ENCODE peak calls at places on chromosomes 16 and 17, in eight cellular contexts. Z is GOT3, W is NT2/D1, Q is right lobe of liver, R is NCI-H1105, G is HS-5, M is left colon, D is ACHN. B is an unnamed sample.

GRCh38 chr16:53792161-53792951 is 88.4 kb downstream of the FTO start:
- DNase-seq in G (no peak), Q (no peak), R (no peak), W (no peak), M (no peak), D (peak), Z (no peak), B (no peak)

GRCh38 chr17:79127534-79128135 is 53.0 kb downstream of the ENGASE start:
- DNase-seq in Z (no peak), D (no peak), G (no peak), Q (no peak), W (no peak), M (no peak), R (no peak), B (no peak)

GRCh38 chr17:28760987-28761562 is 17.3 kb downstream of the TRAF4 start:
- DNase-seq in M (peak), G (no peak), Q (peak), Z (no peak), D (no peak), R (no peak), W (no peak), B (peak)

GRCh38 chr16:9128346-9129342 is 37.2 kb downstream of the HAPSTR1 start:
- DNase-seq in R (no peak), D (no peak), G (no peak), M (no peak), Q (no peak), W (no peak), Z (no peak), B (no peak)

GRCh38 chr17:27158390-27158789 is 135.5 kb upstream of the WSB1 start:
- DNase-seq in W (no peak), M (no peak), R (no peak), D (no peak), Z (no peak), Q (peak), G (no peak), B (no peak)

GRCh38 chr16:14077918-14078317 is 6.8 kb downstream of the MRTFB start:
- DNase-seq in D (no peak), Z (no peak), W (no peak), Q (no peak), M (no peak), R (no peak), G (no peak), B (no peak)

GRCh38 chr16:87949071-87949744 is 2.0 kb upstream of the BANP start:
- DNase-seq in W (no peak), R (no peak), Z (no peak), G (no peak), Q (peak), D (no peak), M (no peak), B (no peak)

GRCh38 chr16:89051521-89052166 is 42.0 kb upstream of the ACSF3 start:
- DNase-seq in Q (no peak), D (no peak), G (no peak), W (no peak), Z (no peak), M (no peak), R (no peak), B (no peak)

GRCh38 chr17:68255731-68256538 is 8.1 kb downstream of the AMZ2 start:
- DNase-seq in R (no peak), W (no peak), D (no peak), M (no peak), Z (no peak), G (no peak), Q (peak), B (no peak)

GRCh38 chr17:9259419-9259818 is 238.1 kb downstream of the NTN1 start:
- DNase-seq in R (no peak), M (no peak), Q (no peak), D (no peak), G (no peak), Z (no peak), W (no peak), B (no peak)

GRCh38 chr16:18805257-18805773 is 4.0 kb upstream of the ARL6IP1 start:
- DNase-seq in Z (no peak), W (no peak), G (no peak), Q (no peak), M (no peak), R (no peak), D (no peak), B (no peak)

GRCh38 chr17:69448431-69449102 is 34.1 kb downstream of the MAP2K6 start:
- DNase-seq in R (no peak), W (peak), G (no peak), D (peak), Z (no peak), Q (peak), M (peak), B (peak)

GRCh38 chr17:49858796-49859195 is 10.9 kb upstream of the TAC4 start:
- DNase-seq in G (no peak), Z (no peak), D (no peak), R (no peak), Q (no peak), W (no peak), M (no peak), B (no peak)

GRCh38 chr17:82007228-82007494 is 15.5 kb downstream of the CENPX start:
- DNase-seq in W (no peak), Q (no peak), R (no peak), Z (no peak), M (no peak), G (no peak), D (no peak), B (no peak)

GRCh38 chr16:2043296-2043979 is 4.2 kb downstream of the NTHL1 start:
- DNase-seq in Q (peak), R (no peak), M (peak), D (no peak), W (no peak), G (no peak), Z (no peak), B (peak)

GRCh38 chr16:68786685-68787418 is 49.8 kb downstream of the CDH1 start:
- DNase-seq in Q (peak), M (peak), D (no peak), Z (no peak), W (no peak), G (no peak), R (peak), B (no peak)

GRCh38 chr17:46764335-46764708 is 54.2 kb downstream of the WNT3 start:
- DNase-seq in Z (no peak), M (no peak), W (no peak), D (no peak), R (no peak), Q (no peak), G (no peak), B (no peak)

GRCh38 chr16:67110136-67110847 is 551 bp downstream of the PHAF1 start:
- DNase-seq in G (no peak), Z (no peak), R (no peak), Q (no peak), D (no peak), W (no peak), M (peak), B (peak)

GRCh38 chr16:58426960-58427359 is 34.7 kb downstream of the GINS3 start:
- DNase-seq in Q (no peak), G (no peak), Z (no peak), W (no peak), D (no peak), M (no peak), R (no peak), B (no peak)

GRCh38 chr17:65389956-65390355 is 171.5 kb downstream of the AXIN2 start:
- DNase-seq in Z (no peak), M (no peak), Q (no peak), W (no peak), R (no peak), D (no peak), G (peak), B (no peak)

GRCh38 chr17:43517615-43518386 is 28.3 kb downstream of the ETV4 start:
- DNase-seq in G (no peak), Q (no peak), D (peak), R (no peak), M (no peak), Z (no peak), W (no peak), B (no peak)

GRCh38 chr17:80869476-80869875 is 122.2 kb upstream of the CHMP6 start:
- DNase-seq in R (no peak), M (peak), W (no peak), G (no peak), D (no peak), Q (no peak), Z (no peak), B (no peak)

GRCh38 chr16:57165483-57165882 is 20.4 kb downstream of the PSME3IP1 start:
- DNase-seq in Z (no peak), G (no peak), M (no peak), W (no peak), R (no peak), Q (no peak), D (no peak), B (no peak)

GRCh38 chr17:81139965-81140364 is 25.3 kb upstream of the PVALEF start:
- DNase-seq in Q (no peak), G (no peak), W (no peak), R (no peak), Z (no peak), D (no peak), M (no peak), B (no peak)

GRCh38 chr16:85459529-85460251 is 153.4 kb upstream of the GSE1 start:
- DNase-seq in D (no peak), R (no peak), Z (no peak), W (no peak), Q (no peak), G (no peak), M (peak), B (no peak)

GRCh38 chr17:43442711-43443110 is 41.1 kb upstream of the DHX8 start:
- DNase-seq in D (peak), W (no peak), G (no peak), M (no peak), Q (no peak), R (no peak), Z (no peak), B (no peak)

GRCh38 chr17:30824002-30824355 is 513 bp downstream of the CRLF3 start:
- DNase-seq in R (no peak), W (no peak), M (peak), D (peak), Q (peak), G (no peak), Z (no peak), B (no peak)

GRCh38 chr16:57764341-57765159 is 29.0 kb downstream of the KATNB1 start:
- DNase-seq in G (peak), Z (no peak), R (no peak), D (peak), W (peak), M (no peak), Q (no peak), B (no peak)

GRCh38 chr16:24754543-24754942 is 25.1 kb downstream of the TNRC6A start:
- DNase-seq in M (no peak), Z (no peak), W (no peak), R (no peak), G (no peak), Q (no peak), D (no peak), B (no peak)

GRCh38 chr17:65100316-65101140 is 36.6 kb upstream of the RGS9 start:
- DNase-seq in Q (peak), R (peak), W (peak), D (peak), G (peak), M (peak), Z (no peak), B (peak)

GRCh38 chr17:67671492-67671891 is 46.2 kb upstream of the NOL11 start:
- DNase-seq in R (peak), Z (no peak), G (no peak), Q (no peak), M (no peak), W (no peak), D (no peak), B (no peak)

GRCh38 chr16:10828851-10829331 is 10.3 kb upstream of the TVP23A start:
- DNase-seq in M (peak), G (no peak), D (peak), W (no peak), R (peak), Q (peak), Z (peak), B (peak)

GRCh38 chr16:10976663-10977062 is 32.3 kb downstream of the CLEC16A start:
- DNase-seq in W (no peak), D (no peak), R (no peak), Q (no peak), M (no peak), Z (no peak), G (no peak), B (no peak)

GRCh38 chr16:78729687-78730086 is 630.2 kb downstream of the WWOX start:
- DNase-seq in D (no peak), Q (peak), Z (no peak), R (no peak), W (no peak), M (no peak), G (no peak), B (no peak)

GRCh38 chr16:20937736-20938135 is 37.2 kb downstream of the LYRM1 start:
- DNase-seq in W (no peak), M (peak), Q (no peak), D (no peak), G (no peak), Z (no peak), R (no peak), B (peak)

GRCh38 chr16:86783626-86784266 is 205.4 kb downstream of the FOXL1 start:
- DNase-seq in M (no peak), D (peak), W (no peak), Q (no peak), G (no peak), Z (no peak), R (no peak), B (no peak)

B was measured in colonic mucosa.